ENCODE peak calls at places on chromosomes 6 and 20, in ten cellular contexts. V, O, U, E, T, G, W, C, J and F are unnamed samples.

GRCh38 chr6:45423901-45424627 is 46.3 kb upstream of the SUPT3H start:
- DNase-seq in V (no peak), O (no peak), U (no peak), E (no peak), T (no peak), G (no peak), W (no peak), C (no peak), J (peak), F (peak)

GRCh38 chr6:13480631-13481501 is 6.5 kb downstream of the GFOD1 start:
- DNase-seq in V (no peak), O (no peak), U (no peak), E (peak), T (no peak), G (no peak), W (no peak), C (no peak), J (no peak), F (no peak)

GRCh38 chr6:136181191-136181833 is 68.8 kb downstream of the MTFR2 start:
- DNase-seq in V (no peak), O (peak), U (no peak), E (peak), T (no peak), G (no peak), W (no peak), C (no peak), J (no peak), F (no peak)

GRCh38 chr6:74735304-74735703 is 470.5 kb downstream of the COL12A1 start:
- DNase-seq in V (no peak), O (peak), U (no peak), E (peak), T (no peak), G (peak), W (no peak), C (no peak), J (no peak), F (no peak)

GRCh38 chr6:112951829-112952228 is 604.7 kb downstream of the RFPL4B start:
- DNase-seq in V (no peak), O (no peak), U (no peak), E (peak), T (no peak), G (no peak), W (no peak), C (no peak), J (no peak), F (no peak)

GRCh38 chr20:57753332-57754164 is 43.7 kb upstream of the PMEPA1 start:
- DNase-seq in V (no peak), O (no peak), U (no peak), E (no peak), T (no peak), G (no peak), W (no peak), C (no peak), J (no peak), F (no peak)

GRCh38 chr6:144725731-144726522 is 440.8 kb downstream of the UTRN start:
- DNase-seq in V (no peak), O (no peak), U (no peak), E (no peak), T (no peak), G (no peak), W (peak), C (no peak), J (no peak), F (no peak)

GRCh38 chr6:10412165-10412947 is 2.5 kb downstream of the TFAP2A start:
- DNase-seq in V (peak), O (peak), U (no peak), E (peak), T (peak), G (no peak), W (no peak), C (no peak), J (no peak), F (no peak)

GRCh38 chr6:167736486-167737204 is 90.1 kb upstream of the AFDN start:
- DNase-seq in V (no peak), O (no peak), U (no peak), E (no peak), T (no peak), G (no peak), W (no peak), C (no peak), J (no peak), F (no peak)

GRCh38 chr6:37507690-37508421 is 8.2 kb upstream of the CCDC167 start:
- DNase-seq in V (peak), O (no peak), U (no peak), E (no peak), T (peak), G (no peak), W (no peak), C (peak), J (no peak), F (no peak)

GRCh38 chr6:149225946-149226345 is 91.6 kb upstream of the TAB2 start:
- DNase-seq in V (no peak), O (no peak), U (no peak), E (no peak), T (no peak), G (no peak), W (no peak), C (no peak), J (no peak), F (no peak)

GRCh38 chr6:143232849-143233248 is 172.2 kb downstream of the AIG1 start:
- DNase-seq in V (peak), O (no peak), U (no peak), E (peak), T (peak), G (peak), W (peak), C (no peak), J (peak), F (no peak)

GRCh38 chr20:57266251-57267157 is at the start of gene BMP7:
- DNase-seq in V (peak), O (peak), U (no peak), E (no peak), T (peak), G (peak), W (no peak), C (no peak), J (peak), F (no peak)

GRCh38 chr6:88008821-88009220 is 38.8 kb upstream of the SPACA1 start:
- DNase-seq in V (no peak), O (peak), U (peak), E (peak), T (no peak), G (peak), W (no peak), C (no peak), J (no peak), F (no peak)

GRCh38 chr6:19327246-19327645 is 509.9 kb upstream of the ID4 start:
- DNase-seq in V (no peak), O (no peak), U (no peak), E (peak), T (no peak), G (no peak), W (no peak), C (no peak), J (no peak), F (no peak)

GRCh38 chr6:159039885-159040258 is 4.9 kb downstream of the TAGAP start:
- DNase-seq in V (no peak), O (no peak), U (no peak), E (no peak), T (no peak), G (no peak), W (no peak), C (no peak), J (no peak), F (no peak)

GRCh38 chr20:39398656-39399055 is 436.5 kb downstream of the DHX35 start:
- DNase-seq in V (no peak), O (no peak), U (no peak), E (no peak), T (peak), G (no peak), W (no peak), C (no peak), J (no peak), F (no peak)

GRCh38 chr6:146803601-146804000 is 204.8 kb downstream of the ADGB start:
- DNase-seq in V (no peak), O (no peak), U (no peak), E (peak), T (no peak), G (no peak), W (peak), C (no peak), J (no peak), F (no peak)

GRCh38 chr6:125950293-125950692 is 6.3 kb upstream of the HINT3 start:
- DNase-seq in V (no peak), O (no peak), U (no peak), E (peak), T (no peak), G (peak), W (no peak), C (no peak), J (no peak), F (no peak)

GRCh38 chr6:111605100-111605748 is 454 bp downstream of the TRAF3IP2 start:
- DNase-seq in V (peak), O (peak), U (no peak), E (peak), T (peak), G (peak), W (peak), C (peak), J (peak), F (peak)

GRCh38 chr6:1593286-1593957 is 16.3 kb upstream of the FOXC1 start:
- DNase-seq in V (no peak), O (no peak), U (no peak), E (no peak), T (no peak), G (no peak), W (no peak), C (no peak), J (no peak), F (no peak)

GRCh38 chr6:5671162-5671561 is 335.6 kb downstream of the NRN1 start:
- DNase-seq in V (no peak), O (peak), U (no peak), E (peak), T (no peak), G (peak), W (no peak), C (no peak), J (no peak), F (no peak)

GRCh38 chr20:1631309-1632227 is 11.8 kb upstream of the SIRPB1 start:
- DNase-seq in V (no peak), O (no peak), U (no peak), E (no peak), T (no peak), G (no peak), W (no peak), C (no peak), J (no peak), F (no peak)

GRCh38 chr6:31204751-31205145 is 34.3 kb upstream of the POU5F1 start:
- DNase-seq in V (no peak), O (no peak), U (no peak), E (peak), T (no peak), G (peak), W (no peak), C (no peak), J (no peak), F (no peak)

GRCh38 chr20:24100370-24101011 is 111.9 kb upstream of the GGTLC1 start:
- DNase-seq in V (peak), O (peak), U (peak), E (peak), T (peak), G (peak), W (peak), C (peak), J (peak), F (no peak)

DNA sequence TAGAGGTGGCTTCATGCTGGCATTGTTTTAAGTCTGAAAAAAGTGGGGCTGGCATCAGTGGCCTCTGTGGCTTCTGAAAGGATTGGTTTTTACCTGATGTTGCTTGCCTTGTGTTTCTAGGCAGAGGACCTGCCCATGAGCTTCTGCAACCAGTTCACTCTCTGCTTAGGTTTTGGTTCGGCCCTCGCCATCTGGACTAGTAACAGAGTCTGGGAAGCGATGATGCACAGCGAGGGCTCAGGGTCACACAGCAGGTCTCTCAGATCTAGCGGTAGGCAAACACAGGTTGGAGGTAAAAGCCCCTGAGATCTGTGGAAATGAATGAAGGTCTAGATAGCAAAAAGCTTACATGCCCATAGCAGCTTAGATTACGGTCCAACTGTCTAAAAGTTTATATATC is 6.8 kb upstream of the RBL1 start:
- DNase-seq in V (no peak), O (no peak), U (no peak), E (no peak), T (no peak), G (no peak), W (no peak), C (no peak), J (no peak), F (no peak)
- TF ChIP-seq CTCF in V (no peak), O (no peak), U (no peak), E (no peak), T (no peak), G (no peak), W (no peak), C (no peak), J (no peak), F (no peak)

DNA sequence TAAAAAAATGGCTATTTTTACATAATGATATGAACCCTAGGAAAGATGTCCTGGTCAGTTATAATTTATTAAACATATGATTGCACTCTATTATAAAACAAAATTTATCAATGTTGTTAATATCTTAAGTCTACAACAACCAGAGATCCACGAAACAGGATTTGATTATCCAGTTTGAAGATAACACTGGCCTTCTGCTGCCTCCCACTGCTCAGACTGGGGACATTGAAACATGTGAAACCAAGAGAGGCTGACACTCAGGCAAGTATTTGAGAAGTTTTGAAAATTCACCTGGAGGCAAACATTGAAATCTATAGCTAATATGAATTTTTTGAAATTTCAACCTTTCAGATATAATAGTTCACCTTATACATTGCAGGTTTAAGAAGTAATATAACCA is 219.3 kb upstream of the HSF2 start:
- DNase-seq in V (no peak), O (peak), U (no peak), E (no peak), T (no peak), G (peak), W (no peak), C (no peak), J (no peak), F (no peak)
- TF ChIP-seq CTCF in V (no peak), O (peak), U (no peak), E (no peak), T (no peak), G (peak), W (no peak), C (no peak), J (peak), F (no peak)

GRCh38 chr20:9884666-9885065 is 45.8 kb upstream of the PAK5 start:
- DNase-seq in V (no peak), O (no peak), U (no peak), E (no peak), T (no peak), G (peak), W (no peak), C (no peak), J (no peak), F (no peak)
- TF ChIP-seq CTCF in V (no peak), O (no peak), U (no peak), E (no peak), T (no peak), G (no peak), W (no peak), C (no peak), J (no peak), F (no peak)

DNA sequence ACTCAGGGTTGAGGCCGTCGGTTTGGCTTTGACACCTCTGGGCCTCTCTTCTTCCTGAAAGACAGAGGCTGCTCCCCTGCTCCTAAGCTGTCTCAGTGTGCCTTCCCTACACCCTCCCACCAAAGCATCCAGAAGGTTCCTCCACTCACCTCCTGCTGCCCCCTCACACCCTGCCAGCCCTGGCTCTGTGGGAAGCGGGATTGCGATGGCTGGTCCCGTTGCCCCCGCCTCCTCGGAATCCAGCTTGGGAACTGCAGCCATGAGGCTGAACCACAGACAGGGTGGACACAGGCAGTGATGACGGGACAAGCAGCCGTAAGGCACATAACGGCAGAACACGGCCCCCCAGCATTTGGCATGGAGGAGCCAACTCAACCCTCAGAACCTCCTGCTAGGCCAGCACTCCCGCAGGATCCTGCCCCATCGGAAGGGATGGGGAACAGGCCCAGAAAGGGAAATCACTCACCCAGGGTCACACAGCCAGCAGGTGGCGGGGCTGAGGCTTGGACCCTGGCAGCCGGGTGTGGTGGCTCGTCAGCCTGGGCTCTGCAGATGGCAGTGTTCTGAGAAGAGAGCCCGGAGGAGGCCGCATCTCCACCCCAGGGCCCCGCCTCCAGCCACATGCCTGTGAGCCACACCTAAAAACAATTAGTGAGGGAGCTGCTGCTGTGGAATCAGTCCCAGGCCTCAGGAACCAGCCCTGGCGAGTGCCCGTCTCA is 139.6 kb downstream of the PHACTR3 start:
- DNase-seq in V (peak), O (no peak), U (no peak), E (no peak), T (peak), G (no peak), W (no peak), C (no peak), J (no peak), F (no peak)
- TF ChIP-seq CTCF in V (peak), O (no peak), U (no peak), E (no peak), T (no peak), G (no peak), W (no peak), C (no peak), J (no peak), F (no peak)

GRCh38 chr20:32240220-32240619 is 32.5 kb downstream of the POFUT1 start:
- DNase-seq in V (no peak), O (no peak), U (no peak), E (no peak), T (peak), G (no peak), W (no peak), C (no peak), J (no peak), F (no peak)
- TF ChIP-seq CTCF in V (peak), O (no peak), U (no peak), E (no peak), T (peak), G (no peak), W (no peak), C (no peak), J (no peak), F (no peak)

DNA sequence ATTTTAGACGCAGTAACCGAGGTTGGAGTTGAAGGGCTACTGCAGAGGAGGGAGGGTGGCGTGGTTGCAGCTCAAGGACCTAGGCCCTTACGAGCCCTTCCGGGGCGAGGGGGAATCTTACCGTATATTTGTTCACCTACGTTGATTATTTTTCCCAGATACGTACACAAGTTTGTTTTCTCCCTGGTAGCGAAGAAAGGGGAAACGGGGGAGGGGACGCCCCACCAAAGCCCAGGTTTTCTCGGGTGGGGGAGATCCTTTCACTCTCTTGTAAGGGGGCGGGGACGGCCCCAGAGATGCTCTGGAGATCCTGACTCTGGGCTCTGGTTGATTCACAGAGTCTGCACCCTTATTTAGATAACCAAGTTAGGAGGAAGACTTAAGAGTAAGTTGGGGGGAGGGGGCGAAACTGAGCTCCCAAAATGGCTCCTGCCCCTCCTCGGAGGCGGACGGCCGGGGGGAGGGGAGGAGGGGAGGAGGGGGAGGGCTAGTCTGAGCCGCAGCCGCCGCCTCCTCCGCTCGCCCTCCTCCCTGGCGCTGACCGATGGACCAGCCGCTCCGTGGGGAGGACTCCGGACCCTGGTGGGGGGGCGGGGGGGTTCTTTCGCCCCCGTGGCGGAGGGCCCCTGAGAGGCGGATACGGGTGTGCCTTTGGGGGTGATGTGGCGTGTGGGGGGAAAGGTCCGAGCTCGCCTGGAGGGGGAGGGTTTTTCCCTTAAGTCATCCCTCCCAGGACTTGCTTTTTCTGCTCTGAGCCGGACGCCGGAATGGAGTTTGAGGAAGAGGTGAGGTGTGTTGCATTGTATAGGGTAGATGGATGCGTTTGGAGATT is 2.2 kb downstream of the BRD2 start:
- DNase-seq in V (peak), O (peak), U (no peak), E (peak), T (peak), G (peak), W (peak), C (peak), J (peak), F (peak)
- TF ChIP-seq CTCF in V (no peak), O (no peak), U (no peak), E (no peak), T (no peak), G (no peak), W (no peak), C (no peak), J (no peak), F (no peak)

GRCh38 chr6:21836292-21836691 is 242.7 kb downstream of the SOX4 start:
- DNase-seq in V (no peak), O (no peak), U (no peak), E (no peak), T (no peak), G (no peak), W (no peak), C (no peak), J (no peak), F (no peak)
- TF ChIP-seq CTCF in V (no peak), O (no peak), U (no peak), E (no peak), T (no peak), G (no peak), W (no peak), C (no peak), J (no peak), F (no peak)

GRCh38 chr20:58852559-58853271 is at the start of gene GNAS:
- DNase-seq in V (peak), O (peak), U (no peak), E (peak), T (peak), G (peak), W (peak), C (peak), J (peak), F (peak)
- TF ChIP-seq CTCF in V (peak), O (peak), U (peak), E (peak), T (peak), G (peak), W (peak), C (peak), J (peak), F (no peak)

GRCh38 chr6:3484946-3485345 is 28.1 kb upstream of the SLC22A23 start:
- DNase-seq in V (no peak), O (no peak), U (no peak), E (no peak), T (no peak), G (no peak), W (no peak), C (no peak), J (no peak), F (no peak)

GRCh38 chr6:3494391-3495100 is 37.7 kb upstream of the SLC22A23 start:
- DNase-seq in V (no peak), O (no peak), U (no peak), E (no peak), T (no peak), G (no peak), W (no peak), C (no peak), J (no peak), F (no peak)

GRCh38 chr6:3489961-3490621 is 33.2 kb upstream of the SLC22A23 start:
- DNase-seq in V (no peak), O (no peak), U (no peak), E (no peak), T (no peak), G (no peak), W (no peak), C (no peak), J (no peak), F (no peak)

GRCh38 chr6:3489032-3489757 is 32.3 kb upstream of the SLC22A23 start:
- DNase-seq in V (no peak), O (peak), U (no peak), E (peak), T (no peak), G (peak), W (no peak), C (no peak), J (no peak), F (no peak)

GRCh38 chr6:3490622-3490980 is 33.8 kb upstream of the SLC22A23 start:
- DNase-seq in V (no peak), O (no peak), U (no peak), E (peak), T (no peak), G (peak), W (no peak), C (no peak), J (no peak), F (no peak)
- TF ChIP-seq CTCF in V (no peak), O (no peak), U (no peak), E (no peak), T (no peak), G (no peak), W (no peak), C (no peak), J (no peak), F (no peak)